ENCODE peak calls at places on chromosomes 2 and 18, in seven cellular contexts. X is effector memory CD4-positive, alpha-beta T cell; U is mucosa of descending colon; Z is CD8-positive, alpha-beta memory T cell; M is IMR-90; G is PC-9; J is fibroblast of lung. L is an unnamed sample. For H3K4me1, the result is how much of the 10 kb centered on the place peaks cover.

GRCh38 chr2:236642584-236643291 is 73.1 kb downstream of the ACKR3 start:
- DNase-seq in X (no peak), U (peak), Z (no peak), M (peak), G (peak), J (peak), L (peak)

GRCh38 chr2:104332733-104333132 is 521.2 kb upstream of the POU3F3 start:
- DNase-seq in X (no peak), U (no peak), Z (no peak), M (no peak), G (no peak), J (no peak), L (no peak)

GRCh38 chr2:213703699-213704098 is 419.4 kb downstream of the SPAG16 start:
- DNase-seq in X (no peak), U (no peak), Z (no peak), M (no peak), G (no peak), J (no peak), L (no peak)

GRCh38 chr2:68426885-68427579 is 40.1 kb downstream of the FBXO48 start:
- DNase-seq in X (no peak), U (no peak), Z (no peak), M (peak), G (no peak), J (peak), L (no peak)

GRCh38 chr2:99729104-99729503 is 239.3 kb upstream of the REV1 start:
- DNase-seq in X (no peak), U (no peak), Z (no peak), M (peak), G (peak), J (peak), L (no peak)

GRCh38 chr2:96967436-96967835 is 18.9 kb downstream of the FAM178B start:
- DNase-seq in X (no peak), U (no peak), Z (no peak), M (no peak), G (no peak), J (no peak), L (no peak)

GRCh38 chr18:46916551-46917107 is 678 bp downstream of the PIAS2 start:
- DNase-seq in X (peak), U (no peak), Z (no peak), M (peak), G (no peak), J (peak), L (no peak)

GRCh38 chr2:9821805-9822445 is 21.3 kb upstream of the TAF1B start:
- DNase-seq in X (no peak), U (no peak), Z (no peak), M (no peak), G (no peak), J (no peak), L (no peak)

GRCh38 chr2:54771166-54771565 is 47.7 kb downstream of the EML6 start:
- DNase-seq in X (no peak), U (no peak), Z (no peak), M (peak), G (no peak), J (no peak), L (no peak)

GRCh38 chr18:5914016-5914415 is 18.7 kb upstream of the TMEM200C start:
- DNase-seq in X (no peak), U (no peak), Z (no peak), M (peak), G (no peak), J (no peak), L (no peak)

GRCh38 chr2:74278176-74278575 is 65.0 kb downstream of the SLC4A5 start:
- DNase-seq in X (no peak), U (no peak), Z (no peak), M (no peak), G (no peak), J (no peak), L (no peak)

GRCh38 chr18:79738565-79739439 is 58.9 kb upstream of the KCNG2 start:
- DNase-seq in X (no peak), U (no peak), Z (no peak), M (no peak), G (no peak), J (peak), L (no peak)

GRCh38 chr2:138632066-138632465 is 130.5 kb downstream of the SPOPL start:
- DNase-seq in X (no peak), U (no peak), Z (no peak), M (peak), G (no peak), J (peak), L (no peak)

GRCh38 chr2:182666674-182667320 is 49.3 kb upstream of the DNAJC10 start:
- DNase-seq in X (no peak), U (no peak), Z (no peak), M (peak), G (no peak), J (peak), L (no peak)

GRCh38 chr2:72972744-72973535 is 55.6 kb downstream of the EMX1 start:
- DNase-seq in X (no peak), U (peak), Z (no peak), M (no peak), G (no peak), J (no peak), L (peak)

GRCh38 chr2:58540680-58541079 is 299.6 kb upstream of the FANCL start:
- DNase-seq in X (no peak), U (no peak), Z (no peak), M (no peak), G (no peak), J (no peak), L (no peak)

GRCh38 chr2:140442319-140442718 is 1662.1 kb upstream of the NXPH2 start:
- DNase-seq in X (no peak), U (no peak), Z (no peak), M (peak), G (no peak), J (peak), L (no peak)

GRCh38 chr2:143732076-143732475 is 602.9 kb downstream of the ARHGAP15 start:
- DNase-seq in X (no peak), U (no peak), Z (no peak), M (peak), G (no peak), J (peak), L (no peak)

GRCh38 chr18:51525453-51526225 is 328.2 kb upstream of the MEX3C start:
- DNase-seq in X (no peak), U (no peak), Z (no peak), M (no peak), G (no peak), J (no peak), L (no peak)

GRCh38 chr18:9868857-9869712 is 16.7 kb upstream of the TXNDC2 start:
- DNase-seq in X (no peak), U (no peak), Z (no peak), M (no peak), G (no peak), J (no peak), L (no peak)

GRCh38 chr2:39447266-39448168 is 10.4 kb upstream of the MAP4K3 start:
- DNase-seq in X (no peak), U (no peak), Z (no peak), M (peak), G (no peak), J (no peak), L (no peak)

GRCh38 chr2:74947703-74948102 is 10.7 kb upstream of the POLE4 start:
- DNase-seq in X (no peak), U (no peak), Z (no peak), M (no peak), G (no peak), J (no peak), L (no peak)

GRCh38 chr2:17068016-17068415 is 402.4 kb upstream of the CYRIA start:
- DNase-seq in X (no peak), U (no peak), Z (no peak), M (no peak), G (no peak), J (no peak), L (no peak)

GRCh38 chr2:84851876-84852275 is 29.0 kb downstream of the TRABD2A start:
- DNase-seq in X (no peak), U (no peak), Z (no peak), M (no peak), G (no peak), J (no peak), L (no peak)

GRCh38 chr18:37422116-37422515 is 143.5 kb downstream of the CELF4 start:
- DNase-seq in X (no peak), U (no peak), Z (no peak), M (no peak), G (no peak), J (no peak), L (no peak)

GRCh38 chr2:239328306-239329191 is 72.3 kb downstream of the HDAC4 start:
- DNase-seq in X (no peak), U (peak), Z (no peak), M (peak), G (no peak), J (peak), L (peak)

GRCh38 chr2:171248205-171248662 is 87.5 kb upstream of the TLK1 start:
- DNase-seq in X (no peak), U (no peak), Z (no peak), M (no peak), G (no peak), J (no peak), L (no peak)

GRCh38 chr2:1869987-1870386 is 125.7 kb upstream of the PXDN start:
- DNase-seq in X (no peak), U (no peak), Z (no peak), M (no peak), G (no peak), J (no peak), L (no peak)

GRCh38 chr2:206556357-206556949 is 85.8 kb upstream of the FAM237A start:
- DNase-seq in X (no peak), U (no peak), Z (no peak), M (peak), G (no peak), J (peak), L (no peak)

GRCh38 chr2:239198221-239198620 is 202.6 kb downstream of the HDAC4 start:
- DNase-seq in X (no peak), U (peak), Z (no peak), M (no peak), G (no peak), J (no peak), L (no peak)

GRCh38 chr18:42446195-42446594 is 491.2 kb downstream of the PIK3C3 start:
- DNase-seq in X (no peak), U (no peak), Z (no peak), M (no peak), G (no peak), J (peak), L (no peak)

GRCh38 chr2:120760446-120761135 is 24.9 kb downstream of the GLI2 start:
- DNase-seq in X (no peak), U (no peak), Z (no peak), M (peak), G (no peak), J (peak), L (peak)

GRCh38 chr2:19881866-19882265 is 19.9 kb downstream of the TTC32 start:
- DNase-seq in X (no peak), U (no peak), Z (no peak), M (no peak), G (no peak), J (no peak), L (no peak)
- H3K4me1 ChIP-seq in X (under half), U (under half), Z (under half), M (under half), G (under half), J (under half), L (under half)

GRCh38 chr2:227515742-227516141 is 43.8 kb downstream of the AGFG1 start:
- DNase-seq in X (no peak), U (no peak), Z (no peak), M (no peak), G (no peak), J (no peak), L (no peak)
- H3K4me1 ChIP-seq in X (under half), U (under half), Z (under half), M (under half), G (under half), J (under half), L (under half)

DNA sequence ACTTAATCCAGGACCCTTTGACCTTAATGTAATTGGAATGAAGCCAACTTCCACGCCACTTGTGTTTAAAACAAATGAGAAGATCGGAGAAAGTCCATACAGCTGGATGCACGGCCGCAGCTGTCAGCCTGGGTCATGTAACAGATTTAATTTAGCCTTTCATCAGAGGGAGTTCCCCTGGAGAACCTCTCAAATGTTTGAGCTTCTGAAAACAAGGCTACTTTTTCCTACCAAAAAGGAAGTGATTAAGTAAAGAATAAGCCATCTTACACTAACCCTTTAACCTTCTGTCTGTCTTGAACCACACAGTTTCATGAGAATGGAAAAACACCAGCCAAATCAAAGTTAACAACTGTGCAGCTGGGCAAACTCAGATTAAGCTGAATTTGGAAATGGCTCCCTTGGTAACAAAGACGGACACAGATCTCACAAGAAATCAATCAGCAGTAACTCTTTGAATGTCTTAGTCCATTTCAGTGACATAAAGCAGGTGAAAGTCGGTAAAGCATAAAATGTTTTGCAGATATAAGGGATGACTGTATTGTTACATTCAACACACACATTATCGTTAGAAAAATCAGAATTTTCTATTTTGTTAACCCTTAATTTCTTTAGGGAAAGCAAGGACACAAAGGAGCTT is 103.5 kb downstream of the DOCK10 start:
- DNase-seq in X (no peak), U (no peak), Z (no peak), M (peak), G (no peak), J (peak), L (no peak)
- H3K4me1 ChIP-seq in X (under half), U (under half), Z (half or more), M (under half), G (under half), J (under half), L (under half)

GRCh38 chr18:74947417-74947816 is 261.5 kb downstream of the PTGR3 start:
- DNase-seq in X (no peak), U (no peak), Z (no peak), M (no peak), G (no peak), J (no peak), L (no peak)

GRCh38 chr18:74949611-74950010 is 259.3 kb downstream of the PTGR3 start:
- DNase-seq in X (no peak), U (no peak), Z (no peak), M (no peak), G (no peak), J (no peak), L (no peak)

GRCh38 chr18:74947875-74948274 is 261.1 kb downstream of the PTGR3 start:
- DNase-seq in X (no peak), U (no peak), Z (no peak), M (no peak), G (no peak), J (no peak), L (no peak)

GRCh38 chr18:74951165-74951760 is 257.7 kb downstream of the PTGR3 start:
- DNase-seq in X (no peak), U (no peak), Z (no peak), M (peak), G (peak), J (peak), L (peak)

DNA sequence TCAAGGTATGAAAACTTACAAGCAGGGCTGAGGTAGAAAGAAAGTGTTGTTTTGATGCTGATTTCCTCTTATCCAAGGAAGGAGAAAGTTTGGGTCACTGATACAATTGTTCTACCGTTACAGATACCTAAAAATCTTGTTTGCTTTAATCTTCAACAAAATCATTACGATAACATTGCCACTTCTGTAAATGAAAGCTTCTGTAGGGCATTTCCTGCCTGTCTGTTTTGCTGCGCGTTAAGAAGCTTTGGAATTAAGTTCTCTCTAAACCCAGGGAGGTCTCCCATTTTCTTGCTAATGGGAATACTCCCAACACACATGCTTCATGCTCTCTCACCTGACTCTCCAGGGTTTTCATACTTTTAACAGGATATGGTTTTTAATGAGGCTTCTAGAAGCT is 258.5 kb downstream of the PTGR3 start:
- DNase-seq in X (no peak), U (no peak), Z (no peak), M (no peak), G (no peak), J (no peak), L (no peak)
- H3K4me1 ChIP-seq in X (under half), U (under half), Z (under half), M (under half), G (under half), J (under half), L (under half)

GRCh38 chr2:24451805-24452498 is 39.1 kb upstream of the NCOA1 start:
- DNase-seq in X (no peak), U (no peak), Z (no peak), M (no peak), G (no peak), J (no peak), L (no peak)

GRCh38 chr2:24456610-24457556 is 34.2 kb upstream of the NCOA1 start:
- DNase-seq in X (no peak), U (no peak), Z (no peak), M (peak), G (peak), J (peak), L (peak)

GRCh38 chr2:24454258-24454657 is 36.8 kb upstream of the NCOA1 start:
- DNase-seq in X (no peak), U (no peak), Z (no peak), M (peak), G (no peak), J (peak), L (no peak)

GRCh38 chr2:24452499-24452878 is 38.6 kb upstream of the NCOA1 start:
- DNase-seq in X (no peak), U (no peak), Z (no peak), M (no peak), G (no peak), J (no peak), L (no peak)

DNA sequence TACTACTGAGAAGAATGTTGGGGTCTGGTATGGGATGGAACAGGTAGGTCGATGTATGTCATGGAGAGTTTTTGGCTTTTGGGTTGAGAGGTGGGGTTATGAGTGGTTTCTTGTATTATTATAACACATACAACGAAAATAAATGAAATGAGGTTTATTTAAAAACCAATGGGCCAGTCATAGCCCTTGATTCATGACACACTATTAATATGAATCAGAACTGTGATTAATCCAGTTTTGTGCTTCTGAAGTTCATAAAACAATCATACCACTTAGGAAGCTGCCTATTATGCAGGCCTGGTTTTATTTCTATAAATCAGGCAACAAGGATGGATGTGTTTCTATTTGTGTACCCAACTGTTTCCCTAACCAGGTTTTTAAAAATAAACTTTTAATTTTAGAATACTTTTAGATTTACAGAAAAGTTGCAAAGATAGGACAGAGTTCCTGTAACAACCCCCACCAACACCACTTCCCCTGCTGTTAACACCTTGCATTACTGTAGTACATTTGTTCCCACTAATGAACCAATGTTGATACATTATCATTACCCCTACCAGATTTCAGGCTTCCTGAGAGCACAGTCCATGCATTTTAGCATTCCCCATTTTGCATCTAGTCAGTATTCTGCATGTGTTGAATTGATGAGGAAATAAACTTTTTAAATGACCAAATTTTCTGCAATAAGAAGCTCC is 37.5 kb upstream of the NCOA1 start:
- DNase-seq in X (no peak), U (no peak), Z (no peak), M (no peak), G (no peak), J (no peak), L (no peak)
- H3K4me1 ChIP-seq in X (under half), U (under half), Z (under half), M (under half), G (under half), J (under half), L (under half)

L was measured in heart left ventricle.